ENCODE peak calls at places on chromosomes 4 and X, in nine cellular contexts. V is LoVo; I is brain microvascular endothelial cell; N is GM12865; T is stimulated activated CD4-positive, alpha-beta T cell treated with anti-CD3 and anti-CD28 coated beads, Interleukin-4, amount 100 ng/mL, for 1 hour; S is tibial artery; A is NCI-H1417; D is substantia nigra; K is choroid plexus epithelial cell. G is an unnamed sample.

GRCh38 chr4:105036991-105037390 is 109.7 kb upstream of the TET2 start:
- DNase-seq in K (no peak), V (no peak), D (no peak), I (no peak), T (no peak), N (no peak), A (no peak), S (no peak), G (no peak)

GRCh38 chr4:152807294-152807829 is 27.6 kb downstream of the ARFIP1 start:
- DNase-seq in N (peak), K (peak), D (no peak), A (no peak), S (no peak), I (no peak), V (no peak), T (no peak), G (no peak)

GRCh38 chrX:133544105-133544504 is 128.8 kb upstream of the GPC4 start:
- DNase-seq in T (no peak), I (peak), A (no peak), V (peak), S (no peak), D (no peak), N (no peak), K (peak), G (peak)

GRCh38 chr4:6278801-6279197 is 9.1 kb downstream of the WFS1 start:
- DNase-seq in D (no peak), A (no peak), V (no peak), K (peak), S (peak), I (peak), T (no peak), N (peak), G (no peak)

GRCh38 chr4:159010563-159011260 is 92.2 kb upstream of the RAPGEF2 start:
- DNase-seq in A (peak), V (no peak), S (peak), T (no peak), N (no peak), D (peak), I (no peak), K (peak), G (peak)

GRCh38 chrX:107451754-107452153 is 2.3 kb downstream of the FRMPD3 start:
- DNase-seq in N (no peak), K (no peak), T (no peak), D (no peak), I (no peak), V (no peak), A (peak), S (no peak), G (no peak)

GRCh38 chrX:39896951-39897740 is 200.6 kb downstream of the BCOR start:
- DNase-seq in T (no peak), V (no peak), I (peak), K (peak), S (peak), A (no peak), D (no peak), N (no peak), G (peak)

GRCh38 chrX:154374361-154375155 is at the start of gene FLNA:
- DNase-seq in A (peak), V (peak), T (no peak), D (no peak), K (no peak), S (peak), N (peak), I (no peak), G (no peak)

GRCh38 chrX:65902011-65902410 is 137.9 kb downstream of the VSIG4 start:
- DNase-seq in T (no peak), V (no peak), S (no peak), I (no peak), D (no peak), N (no peak), K (no peak), A (no peak), G (no peak)

GRCh38 chrX:16851421-16851820 is 18.7 kb downstream of the RBBP7 start:
- DNase-seq in V (no peak), A (no peak), K (peak), S (no peak), I (no peak), D (no peak), N (no peak), T (no peak), G (no peak)